ENCODE peak calls at places on chromosomes 13 and 19, in ten cellular contexts. One of them, this sample, is unnamed.
A peak's percentile ranks its signal among the peaks of the same experiment; 100 is the strongest.

GRCh38 chr19:41362143-41362847 is 1.7 kb downstream of the B9D2 start:
- DNase-seq in endodermal cell: no peak
- DNase-seq in stimulated activated CD4-positive, alpha-beta T cell treated with anti-CD3 and anti-CD28 coated beads, Interleukin-2, amount 100 ng/mL, for 24 hours: no peak
- DNase-seq in left colon: no peak
- DNase-seq in progenitor cell of endocrine pancreas: no peak
- DNase-seq in CD8-positive, alpha-beta T cell: no peak
- DNase-seq in HTR-8/SVneo: no peak
- DNase-seq in GM04503: no peak
- DNase-seq in ACHN: no peak
- DNase-seq in endothelial cell: no peak
- DNase-seq in this sample: no peak

GRCh38 chr13:27425151-27425917 is 915 bp downstream of the GTF3A start:
- DNase-seq in left colon: no peak
- DNase-seq in progenitor cell of endocrine pancreas: no peak
- DNase-seq in ACHN: peak; percentile 11
- DNase-seq in CD8-positive, alpha-beta T cell: no peak
- DNase-seq in endothelial cell: no peak
- DNase-seq in stimulated activated CD4-positive, alpha-beta T cell treated with anti-CD3 and anti-CD28 coated beads, Interleukin-2, amount 100 ng/mL, for 24 hours: peak; percentile 50
- DNase-seq in endodermal cell: no peak
- DNase-seq in GM04503: no peak
- DNase-seq in HTR-8/SVneo: no peak
- DNase-seq in this sample: no peak

GRCh38 chr13:29537736-29538624 is 57.5 kb downstream of the SLC7A1 start:
- DNase-seq in CD8-positive, alpha-beta T cell: no peak
- DNase-seq in HTR-8/SVneo: no peak
- DNase-seq in progenitor cell of endocrine pancreas: no peak
- DNase-seq in left colon: no peak
- DNase-seq in endothelial cell: no peak
- DNase-seq in endodermal cell: no peak
- DNase-seq in stimulated activated CD4-positive, alpha-beta T cell treated with anti-CD3 and anti-CD28 coated beads, Interleukin-2, amount 100 ng/mL, for 24 hours: no peak
- DNase-seq in ACHN: no peak
- DNase-seq in GM04503: no peak
- DNase-seq in this sample: no peak

GRCh38 chr19:33040994-33041827 is 23.5 kb downstream of the RHPN2 start:
- DNase-seq in HTR-8/SVneo: peak; percentile 34
- DNase-seq in endothelial cell: no peak
- DNase-seq in ACHN: peak; percentile 95
- DNase-seq in endodermal cell: no peak
- DNase-seq in CD8-positive, alpha-beta T cell: no peak
- DNase-seq in stimulated activated CD4-positive, alpha-beta T cell treated with anti-CD3 and anti-CD28 coated beads, Interleukin-2, amount 100 ng/mL, for 24 hours: no peak
- DNase-seq in progenitor cell of endocrine pancreas: peak; percentile 25
- DNase-seq in GM04503: no peak
- DNase-seq in left colon: peak; percentile 85
- DNase-seq in this sample: no peak

GRCh38 chr13:110479648-110480047 is 81.9 kb downstream of the RAB20 start:
- DNase-seq in HTR-8/SVneo: no peak
- DNase-seq in left colon: no peak
- DNase-seq in stimulated activated CD4-positive, alpha-beta T cell treated with anti-CD3 and anti-CD28 coated beads, Interleukin-2, amount 100 ng/mL, for 24 hours: no peak
- DNase-seq in CD8-positive, alpha-beta T cell: no peak
- DNase-seq in endodermal cell: no peak
- DNase-seq in endothelial cell: no peak
- DNase-seq in progenitor cell of endocrine pancreas: no peak
- DNase-seq in ACHN: no peak
- DNase-seq in GM04503: no peak
- DNase-seq in this sample: no peak

GRCh38 chr19:12782424-12783225 is 7.3 kb upstream of the HOOK2 start:
- DNase-seq in endothelial cell: peak; percentile 84
- DNase-seq in HTR-8/SVneo: no peak
- DNase-seq in CD8-positive, alpha-beta T cell: peak; percentile 89
- DNase-seq in left colon: peak; percentile 85
- DNase-seq in progenitor cell of endocrine pancreas: no peak
- DNase-seq in stimulated activated CD4-positive, alpha-beta T cell treated with anti-CD3 and anti-CD28 coated beads, Interleukin-2, amount 100 ng/mL, for 24 hours: peak; percentile 86
- DNase-seq in ACHN: peak; percentile 52
- DNase-seq in GM04503: no peak
- DNase-seq in endodermal cell: peak; percentile 78
- DNase-seq in this sample: peak; percentile 96

GRCh38 chr19:30780032-30780431 is 407.8 kb downstream of the ZNF536 start:
- DNase-seq in ACHN: no peak
- DNase-seq in GM04503: no peak
- DNase-seq in CD8-positive, alpha-beta T cell: no peak
- DNase-seq in stimulated activated CD4-positive, alpha-beta T cell treated with anti-CD3 and anti-CD28 coated beads, Interleukin-2, amount 100 ng/mL, for 24 hours: no peak
- DNase-seq in progenitor cell of endocrine pancreas: no peak
- DNase-seq in HTR-8/SVneo: no peak
- DNase-seq in endothelial cell: no peak
- DNase-seq in endodermal cell: no peak
- DNase-seq in left colon: no peak
- DNase-seq in this sample: no peak

GRCh38 chr19:13774217-13775191 is at the start of gene C19orf53:
- DNase-seq in progenitor cell of endocrine pancreas: peak; percentile 56
- DNase-seq in stimulated activated CD4-positive, alpha-beta T cell treated with anti-CD3 and anti-CD28 coated beads, Interleukin-2, amount 100 ng/mL, for 24 hours: peak; percentile 92
- DNase-seq in endothelial cell: peak; percentile 85
- DNase-seq in GM04503: peak; percentile 78
- DNase-seq in CD8-positive, alpha-beta T cell: peak; percentile 66
- DNase-seq in endodermal cell: peak; percentile 95
- DNase-seq in HTR-8/SVneo: peak; percentile 95
- DNase-seq in ACHN: peak; percentile 89
- DNase-seq in left colon: peak; percentile 88
- DNase-seq in this sample: peak; percentile 90

GRCh38 chr13:31199849-31200635 is at the start of gene B3GLCT:
- DNase-seq in ACHN: peak; percentile 77
- DNase-seq in progenitor cell of endocrine pancreas: peak; percentile 85
- DNase-seq in stimulated activated CD4-positive, alpha-beta T cell treated with anti-CD3 and anti-CD28 coated beads, Interleukin-2, amount 100 ng/mL, for 24 hours: peak; percentile 81
- DNase-seq in left colon: peak; percentile 63
- DNase-seq in HTR-8/SVneo: peak; percentile 70
- DNase-seq in endodermal cell: peak; percentile 94
- DNase-seq in endothelial cell: peak; percentile 94
- DNase-seq in CD8-positive, alpha-beta T cell: peak; percentile 71
- DNase-seq in GM04503: no peak
- DNase-seq in this sample: peak; percentile 92

GRCh38 chr13:41059466-41059865 is 1.8 kb upstream of the WBP4 start:
- DNase-seq in stimulated activated CD4-positive, alpha-beta T cell treated with anti-CD3 and anti-CD28 coated beads, Interleukin-2, amount 100 ng/mL, for 24 hours: no peak
- DNase-seq in CD8-positive, alpha-beta T cell: no peak
- DNase-seq in left colon: no peak
- DNase-seq in endothelial cell: no peak
- DNase-seq in ACHN: peak; percentile 5
- DNase-seq in endodermal cell: no peak
- DNase-seq in HTR-8/SVneo: no peak
- DNase-seq in GM04503: no peak
- DNase-seq in progenitor cell of endocrine pancreas: no peak
- DNase-seq in this sample: no peak

GRCh38 chr19:17680235-17680722 is 7.9 kb downstream of the UNC13A start:
- DNase-seq in CD8-positive, alpha-beta T cell: no peak
- DNase-seq in HTR-8/SVneo: peak; percentile 76
- DNase-seq in left colon: peak; percentile 43
- DNase-seq in GM04503: peak; percentile 23
- DNase-seq in ACHN: peak; percentile 16
- DNase-seq in stimulated activated CD4-positive, alpha-beta T cell treated with anti-CD3 and anti-CD28 coated beads, Interleukin-2, amount 100 ng/mL, for 24 hours: peak; percentile 39
- DNase-seq in progenitor cell of endocrine pancreas: no peak
- DNase-seq in endodermal cell: peak; percentile 78
- DNase-seq in endothelial cell: peak; percentile 31
- DNase-seq in this sample: peak; percentile 77

GRCh38 chr19:718251-719024 is 9.7 kb downstream of the PALM start:
- DNase-seq in progenitor cell of endocrine pancreas: no peak
- DNase-seq in stimulated activated CD4-positive, alpha-beta T cell treated with anti-CD3 and anti-CD28 coated beads, Interleukin-2, amount 100 ng/mL, for 24 hours: no peak
- DNase-seq in GM04503: no peak
- DNase-seq in ACHN: no peak
- DNase-seq in HTR-8/SVneo: no peak
- DNase-seq in left colon: no peak
- DNase-seq in CD8-positive, alpha-beta T cell: no peak
- DNase-seq in endothelial cell: no peak
- DNase-seq in endodermal cell: no peak
- DNase-seq in this sample: no peak

GRCh38 chr13:88142653-88143052 is 471.5 kb downstream of the SLITRK5 start:
- DNase-seq in left colon: no peak
- DNase-seq in HTR-8/SVneo: no peak
- DNase-seq in progenitor cell of endocrine pancreas: no peak
- DNase-seq in GM04503: no peak
- DNase-seq in ACHN: no peak
- DNase-seq in endothelial cell: no peak
- DNase-seq in endodermal cell: no peak
- DNase-seq in stimulated activated CD4-positive, alpha-beta T cell treated with anti-CD3 and anti-CD28 coated beads, Interleukin-2, amount 100 ng/mL, for 24 hours: no peak
- DNase-seq in CD8-positive, alpha-beta T cell: no peak
- DNase-seq in this sample: no peak

GRCh38 chr19:9219489-9219888 is at the start of gene OR7D4:
- DNase-seq in HTR-8/SVneo: no peak
- DNase-seq in ACHN: no peak
- DNase-seq in left colon: no peak
- DNase-seq in stimulated activated CD4-positive, alpha-beta T cell treated with anti-CD3 and anti-CD28 coated beads, Interleukin-2, amount 100 ng/mL, for 24 hours: no peak
- DNase-seq in CD8-positive, alpha-beta T cell: no peak
- DNase-seq in endodermal cell: no peak
- DNase-seq in progenitor cell of endocrine pancreas: no peak
- DNase-seq in GM04503: no peak
- DNase-seq in endothelial cell: no peak
- DNase-seq in this sample: no peak

GRCh38 chr19:6425732-6426686 is 1.4 kb upstream of the KHSRP start:
- DNase-seq in CD8-positive, alpha-beta T cell: no peak
- DNase-seq in endodermal cell: no peak
- DNase-seq in HTR-8/SVneo: no peak
- DNase-seq in left colon: no peak
- DNase-seq in stimulated activated CD4-positive, alpha-beta T cell treated with anti-CD3 and anti-CD28 coated beads, Interleukin-2, amount 100 ng/mL, for 24 hours: no peak
- DNase-seq in progenitor cell of endocrine pancreas: no peak
- DNase-seq in ACHN: no peak
- DNase-seq in endothelial cell: no peak
- DNase-seq in GM04503: no peak
- DNase-seq in this sample: peak; percentile 54

GRCh38 chr19:44653977-44654784 is 10.5 kb downstream of the PVR start:
- DNase-seq in stimulated activated CD4-positive, alpha-beta T cell treated with anti-CD3 and anti-CD28 coated beads, Interleukin-2, amount 100 ng/mL, for 24 hours: peak; percentile 70
- DNase-seq in HTR-8/SVneo: no peak
- DNase-seq in progenitor cell of endocrine pancreas: peak; percentile 33
- DNase-seq in left colon: peak; percentile 77
- DNase-seq in endothelial cell: peak; percentile 66
- DNase-seq in CD8-positive, alpha-beta T cell: peak; percentile 42
- DNase-seq in ACHN: peak; percentile 58
- DNase-seq in GM04503: no peak
- DNase-seq in endodermal cell: peak; percentile 89
- DNase-seq in this sample: peak; percentile 81

GRCh38 chr19:18743281-18743825 is 47.8 kb downstream of the COMP start:
- DNase-seq in progenitor cell of endocrine pancreas: no peak
- DNase-seq in ACHN: no peak
- DNase-seq in endodermal cell: peak; percentile 54
- DNase-seq in left colon: peak; percentile 75
- DNase-seq in HTR-8/SVneo: no peak
- DNase-seq in GM04503: no peak
- DNase-seq in stimulated activated CD4-positive, alpha-beta T cell treated with anti-CD3 and anti-CD28 coated beads, Interleukin-2, amount 100 ng/mL, for 24 hours: no peak
- DNase-seq in CD8-positive, alpha-beta T cell: no peak
- DNase-seq in endothelial cell: no peak
- DNase-seq in this sample: no peak

GRCh38 chr19:46624958-46625661 is at the start of gene PTGIR:
- DNase-seq in HTR-8/SVneo: peak; percentile 75
- DNase-seq in endothelial cell: no peak
- DNase-seq in endodermal cell: no peak
- DNase-seq in left colon: peak; percentile 62
- DNase-seq in ACHN: no peak
- DNase-seq in GM04503: peak; percentile 78
- DNase-seq in stimulated activated CD4-positive, alpha-beta T cell treated with anti-CD3 and anti-CD28 coated beads, Interleukin-2, amount 100 ng/mL, for 24 hours: peak; percentile 41
- DNase-seq in CD8-positive, alpha-beta T cell: no peak
- DNase-seq in progenitor cell of endocrine pancreas: no peak
- DNase-seq in this sample: peak; percentile 69

GRCh38 chr13:65756071-65756671 is 1474.0 kb downstream of the PCDH9 start:
- DNase-seq in GM04503: no peak
- DNase-seq in CD8-positive, alpha-beta T cell: no peak
- DNase-seq in endothelial cell: no peak
- DNase-seq in progenitor cell of endocrine pancreas: no peak
- DNase-seq in endodermal cell: no peak
- DNase-seq in ACHN: no peak
- DNase-seq in HTR-8/SVneo: no peak
- DNase-seq in stimulated activated CD4-positive, alpha-beta T cell treated with anti-CD3 and anti-CD28 coated beads, Interleukin-2, amount 100 ng/mL, for 24 hours: no peak
- DNase-seq in left colon: no peak
- DNase-seq in this sample: no peak

GRCh38 chr19:2289714-2290435 is 7.9 kb upstream of the PEAK3 start:
- DNase-seq in CD8-positive, alpha-beta T cell: no peak
- DNase-seq in HTR-8/SVneo: no peak
- DNase-seq in stimulated activated CD4-positive, alpha-beta T cell treated with anti-CD3 and anti-CD28 coated beads, Interleukin-2, amount 100 ng/mL, for 24 hours: peak; percentile 50
- DNase-seq in endothelial cell: no peak
- DNase-seq in progenitor cell of endocrine pancreas: no peak
- DNase-seq in left colon: peak; percentile 45
- DNase-seq in endodermal cell: peak; percentile 70
- DNase-seq in ACHN: no peak
- DNase-seq in GM04503: no peak
- DNase-seq in this sample: peak; percentile 75

GRCh38 chr13:77853701-77854100 is 64.9 kb downstream of the EDNRB start:
- DNase-seq in stimulated activated CD4-positive, alpha-beta T cell treated with anti-CD3 and anti-CD28 coated beads, Interleukin-2, amount 100 ng/mL, for 24 hours: no peak
- DNase-seq in HTR-8/SVneo: no peak
- DNase-seq in endodermal cell: peak; percentile 63
- DNase-seq in ACHN: no peak
- DNase-seq in GM04503: no peak
- DNase-seq in progenitor cell of endocrine pancreas: no peak
- DNase-seq in left colon: no peak
- DNase-seq in endothelial cell: no peak
- DNase-seq in CD8-positive, alpha-beta T cell: no peak
- DNase-seq in this sample: no peak

GRCh38 chr19:49616945-49617344 is 23.0 kb downstream of the RRAS start:
- DNase-seq in endothelial cell: no peak
- DNase-seq in HTR-8/SVneo: no peak
- DNase-seq in CD8-positive, alpha-beta T cell: no peak
- DNase-seq in GM04503: no peak
- DNase-seq in stimulated activated CD4-positive, alpha-beta T cell treated with anti-CD3 and anti-CD28 coated beads, Interleukin-2, amount 100 ng/mL, for 24 hours: no peak
- DNase-seq in ACHN: no peak
- DNase-seq in left colon: no peak
- DNase-seq in progenitor cell of endocrine pancreas: no peak
- DNase-seq in endodermal cell: no peak
- DNase-seq in this sample: no peak

GRCh38 chr13:24574847-24575246 is 62.3 kb upstream of the PARP4 start:
- DNase-seq in GM04503: no peak
- DNase-seq in stimulated activated CD4-positive, alpha-beta T cell treated with anti-CD3 and anti-CD28 coated beads, Interleukin-2, amount 100 ng/mL, for 24 hours: no peak
- DNase-seq in endodermal cell: no peak
- DNase-seq in progenitor cell of endocrine pancreas: no peak
- DNase-seq in HTR-8/SVneo: no peak
- DNase-seq in ACHN: no peak
- DNase-seq in endothelial cell: no peak
- DNase-seq in CD8-positive, alpha-beta T cell: no peak
- DNase-seq in left colon: no peak
- DNase-seq in this sample: no peak

GRCh38 chr19:34404109-34404909 is at the start of gene PDCD2L:
- DNase-seq in progenitor cell of endocrine pancreas: peak; percentile 87
- DNase-seq in endodermal cell: peak; percentile 97
- DNase-seq in stimulated activated CD4-positive, alpha-beta T cell treated with anti-CD3 and anti-CD28 coated beads, Interleukin-2, amount 100 ng/mL, for 24 hours: peak; percentile 96
- DNase-seq in ACHN: peak; percentile 88
- DNase-seq in CD8-positive, alpha-beta T cell: peak; percentile 81
- DNase-seq in endothelial cell: peak; percentile 88
- DNase-seq in HTR-8/SVneo: peak; percentile 97
- DNase-seq in GM04503: peak; percentile 29
- DNase-seq in left colon: peak; percentile 93
- DNase-seq in this sample: peak; percentile 97

GRCh38 chr19:55586976-55587668 is 6.5 kb upstream of the ZNF579 start:
- DNase-seq in GM04503: no peak
- DNase-seq in progenitor cell of endocrine pancreas: peak; percentile 92
- DNase-seq in endodermal cell: peak; percentile 98
- DNase-seq in CD8-positive, alpha-beta T cell: peak; percentile 87
- DNase-seq in HTR-8/SVneo: peak; percentile 89
- DNase-seq in stimulated activated CD4-positive, alpha-beta T cell treated with anti-CD3 and anti-CD28 coated beads, Interleukin-2, amount 100 ng/mL, for 24 hours: peak; percentile 94
- DNase-seq in left colon: peak; percentile 96
- DNase-seq in endothelial cell: peak; percentile 95
- DNase-seq in ACHN: peak; percentile 94
- DNase-seq in this sample: peak; percentile 98

GRCh38 chr13:52809310-52809769 is 39.1 kb downstream of the PCDH8 start:
- DNase-seq in endothelial cell: peak; percentile 78
- DNase-seq in progenitor cell of endocrine pancreas: peak; percentile 52
- DNase-seq in HTR-8/SVneo: peak; percentile 42
- DNase-seq in GM04503: peak; percentile 1
- DNase-seq in ACHN: peak; percentile 70
- DNase-seq in stimulated activated CD4-positive, alpha-beta T cell treated with anti-CD3 and anti-CD28 coated beads, Interleukin-2, amount 100 ng/mL, for 24 hours: peak; percentile 30
- DNase-seq in left colon: peak; percentile 42
- DNase-seq in endodermal cell: peak; percentile 93
- DNase-seq in CD8-positive, alpha-beta T cell: no peak
- DNase-seq in this sample: peak; percentile 66

GRCh38 chr13:76965759-76966421 is 17.6 kb downstream of the ACOD1 start:
- DNase-seq in endothelial cell: no peak
- DNase-seq in progenitor cell of endocrine pancreas: no peak
- DNase-seq in stimulated activated CD4-positive, alpha-beta T cell treated with anti-CD3 and anti-CD28 coated beads, Interleukin-2, amount 100 ng/mL, for 24 hours: no peak
- DNase-seq in GM04503: peak; percentile 17
- DNase-seq in left colon: no peak
- DNase-seq in ACHN: no peak
- DNase-seq in HTR-8/SVneo: no peak
- DNase-seq in endodermal cell: no peak
- DNase-seq in CD8-positive, alpha-beta T cell: no peak
- DNase-seq in this sample: no peak

GRCh38 chr13:106450991-106451390 is 84.5 kb downstream of the EFNB2 start:
- DNase-seq in left colon: no peak
- DNase-seq in stimulated activated CD4-positive, alpha-beta T cell treated with anti-CD3 and anti-CD28 coated beads, Interleukin-2, amount 100 ng/mL, for 24 hours: no peak
- DNase-seq in progenitor cell of endocrine pancreas: no peak
- DNase-seq in endothelial cell: no peak
- DNase-seq in HTR-8/SVneo: no peak
- DNase-seq in CD8-positive, alpha-beta T cell: no peak
- DNase-seq in ACHN: no peak
- DNase-seq in GM04503: no peak
- DNase-seq in endodermal cell: no peak
- DNase-seq in this sample: no peak

This sample was measured in activated CD8-positive, alpha-beta memory T cell treated with anti-CD3 and anti-CD28 coated beads, Interleukin-2, amount 50 U/mL, for 48 hours.